ENCODE peak calls at places on chromosomes 13 and 19, in five cellular contexts. C is left ventricle myocardium inferior; V is astrocyte of the cerebellum; O is CD8-positive, alpha-beta memory T cell; F is SW 1271. G is an unnamed sample.

GRCh38 chr19:55341191-55342043 is 1.7 kb downstream of the KMT5C start:
- DNase-seq in O (no peak), C (peak; percentile 74), F (no peak), V (no peak), G (peak; percentile 85)

GRCh38 chr13:100527644-100528043 is 60.9 kb downstream of the GGACT start:
- DNase-seq in O (no peak), V (no peak), C (no peak), F (no peak), G (no peak)

GRCh38 chr13:67228909-67229308 is 1.2 kb downstream of the PCDH9 start:
- DNase-seq in V (no peak), C (no peak), O (no peak), F (no peak), G (peak; percentile 37)

GRCh38 chr19:12804051-12804450 is 2.2 kb downstream of the THSD8 start:
- DNase-seq in F (no peak), C (no peak), V (no peak), O (no peak), G (no peak)

GRCh38 chr13:42036711-42037110 is 11.7 kb upstream of the DGKH start:
- DNase-seq in O (no peak), F (no peak), C (no peak), V (no peak), G (no peak)

GRCh38 chr19:35257113-35257461 is 8.3 kb downstream of the LSR start:
- DNase-seq in O (no peak), F (no peak), C (no peak), V (no peak), G (no peak)

GRCh38 chr13:30341815-30342570 is 34.6 kb upstream of the KATNAL1 start:
- DNase-seq in F (no peak), O (no peak), V (peak; percentile 84), C (peak; percentile 89), G (peak; percentile 95)

GRCh38 chr19:14113762-14114414 is 3.7 kb downstream of the PRKACA start:
- DNase-seq in O (peak; percentile 62), F (no peak), V (no peak), C (peak; percentile 42), G (no peak)

GRCh38 chr13:111917086-111917485 is 149.9 kb upstream of the SOX1 start:
- DNase-seq in V (no peak), F (no peak), O (no peak), C (no peak), G (no peak)

GRCh38 chr13:46728777-46729176 is 68.2 kb downstream of the ESD start:
- DNase-seq in F (no peak), V (no peak), C (no peak), O (no peak), G (no peak)

GRCh38 chr13:112972867-112973576 is 4.0 kb downstream of the MCF2L start:
- DNase-seq in F (no peak), C (peak; percentile 33), O (no peak), V (no peak), G (peak; percentile 11)

GRCh38 chr13:22915442-22916082 is 265.2 kb upstream of the SGCG start:
- DNase-seq in V (peak; percentile 8), C (peak; percentile 38), F (no peak), O (no peak), G (peak; percentile 84)

GRCh38 chr19:2540646-2541454 is 64.9 kb downstream of the GADD45B start:
- DNase-seq in O (no peak), C (peak; percentile 93), V (peak; percentile 97), F (peak; percentile 88), G (peak; percentile 99)

GRCh38 chr19:45211751-45212381 is 33.3 kb downstream of the BLOC1S3 start:
- DNase-seq in V (peak; percentile 33), C (peak; percentile 71), F (no peak), O (no peak), G (peak; percentile 59)

GRCh38 chr19:1651061-1651547 is 1.3 kb downstream of the TCF3 start:
- DNase-seq in O (peak; percentile 76), C (no peak), V (no peak), F (no peak), G (peak; percentile 52)

GRCh38 chr13:50593228-50593627 is 250.3 kb downstream of the DLEU7 start:
- DNase-seq in O (no peak), V (no peak), F (no peak), C (no peak), G (no peak)

GRCh38 chr13:82654851-82655517 is 1227.3 kb downstream of the SLITRK1 start:
- DNase-seq in C (peak; percentile 73), O (no peak), F (no peak), V (peak; percentile 50), G (peak; percentile 4)

GRCh38 chr19:18785179-18786124 is 5.7 kb downstream of the COMP start:
- DNase-seq in V (no peak), O (peak; percentile 68), C (peak; percentile 73), F (no peak), G (peak; percentile 73)

GRCh38 chr13:113990321-113990837 is 16.5 kb upstream of the C13orf46 start:
- DNase-seq in C (no peak), V (no peak), F (no peak), O (peak; percentile 36), G (no peak)

GRCh38 chr19:5369962-5370367 is 29.4 kb upstream of the PTPRS start:
- DNase-seq in V (no peak), O (no peak), C (peak; percentile 18), F (no peak), G (peak; percentile 49)

GRCh38 chr13:99113351-99113750 is 87.3 kb upstream of the UBAC2 start:
- DNase-seq in V (no peak), F (no peak), C (no peak), O (no peak), G (no peak)

GRCh38 chr19:53140351-53140750 is 7.6 kb upstream of the ZNF415 start:
- DNase-seq in F (no peak), C (no peak), O (no peak), V (no peak), G (no peak)

GRCh38 chr13:41827507-41828213 is 133.2 kb downstream of the VWA8 start:
- DNase-seq in V (peak; percentile 81), O (no peak), C (no peak), F (peak; percentile 58), G (peak; percentile 77)

GRCh38 chr13:80454245-80454644 is 113.3 kb upstream of the SPRY2 start:
- DNase-seq in O (no peak), F (no peak), C (no peak), V (peak; percentile 74), G (peak; percentile 75)

GRCh38 chr13:102677122-102677521 is 17.7 kb downstream of the METTL21C start:
- DNase-seq in O (no peak), V (no peak), F (no peak), C (no peak), G (no peak)

GRCh38 chr19:5957132-5957531 is 20.8 kb downstream of the RANBP3 start:
- DNase-seq in O (no peak), C (no peak), V (no peak), F (no peak), G (peak; percentile 45)

GRCh38 chr19:5492813-5493409 is 37.7 kb downstream of the ZNRF4 start:
- DNase-seq in O (no peak), V (no peak), C (no peak), F (no peak), G (no peak)

GRCh38 chr19:14434157-14434501 is 1.0 kb downstream of the PKN1 start:
- DNase-seq in C (no peak), V (no peak), O (no peak), F (no peak), G (no peak)

GRCh38 chr13:110015253-110015652 is 228.9 kb upstream of the IRS2 start:
- DNase-seq in F (no peak), V (no peak), O (no peak), C (peak; percentile 20), G (no peak)

GRCh38 chr19:48441360-48442050 is 4.3 kb upstream of the GRWD1 start:
- DNase-seq in V (no peak), O (no peak), C (no peak), F (no peak), G (no peak)

GRCh38 chr13:85019121-85019520 is 780.1 kb downstream of the SLITRK6 start:
- DNase-seq in F (no peak), V (no peak), C (no peak), O (no peak), G (no peak)

GRCh38 chr13:109331898-109332297 is 454.5 kb downstream of the IRS2 start:
- DNase-seq in O (no peak), C (no peak), V (peak; percentile 32), F (no peak), G (no peak)

GRCh38 chr19:35557539-35558399 is 5.7 kb downstream of the ATP4A start:
- DNase-seq in F (no peak), O (no peak), C (peak; percentile 51), V (no peak), G (peak; percentile 78)

GRCh38 chr19:21835429-21835809 is 563 bp downstream of the ZNF43 start:
- DNase-seq in F (no peak), C (no peak), V (no peak), O (no peak), G (no peak)

GRCh38 chr13:20901668-20902437 is 693 bp downstream of the XPO4 start:
- DNase-seq in F (no peak), O (no peak), V (no peak), C (peak; percentile 14), G (peak; percentile 40)

GRCh38 chr19:36213793-36214387 is 575 bp downstream of the ZNF565 start:
- DNase-seq in F (no peak), O (no peak), C (no peak), V (no peak), G (no peak)

G was measured in astrocyte of the hippocampus.